ENCODE peak calls at places on chromosomes 13 and 19, in four cellular contexts. One of them, this sample, is unnamed.

GRCh38 chr19:54653181-54653809 is 9.5 kb upstream of the LILRB4 start:
- DNase-seq in NT2/D1: no peak
- DNase-seq in GM12878: no peak
- DNase-seq in K562: peak
- DNase-seq in this sample: peak

GRCh38 chr13:48586591-48587103 is 53.8 kb upstream of the RCBTB2 start:
- DNase-seq in NT2/D1: no peak
- DNase-seq in GM12878: no peak
- DNase-seq in K562: peak
- DNase-seq in this sample: no peak

GRCh38 chr13:74443623-74444022 is 309.4 kb upstream of the KLF12 start:
- DNase-seq in NT2/D1: no peak
- DNase-seq in GM12878: no peak
- DNase-seq in K562: no peak
- DNase-seq in this sample: no peak

GRCh38 chr19:54439174-54439851 is 9.7 kb upstream of the LENG8 start:
- DNase-seq in NT2/D1: no peak
- DNase-seq in GM12878: no peak
- DNase-seq in K562: peak
- DNase-seq in this sample: no peak

GRCh38 chr13:111319998-111320911 is at the start of gene TEX29:
- DNase-seq in NT2/D1: no peak
- DNase-seq in GM12878: no peak
- DNase-seq in K562: no peak
- DNase-seq in this sample: no peak

GRCh38 chr13:63625869-63626268 is 2210.2 kb upstream of the PCDH20 start:
- DNase-seq in NT2/D1: no peak
- DNase-seq in GM12878: no peak
- DNase-seq in K562: no peak
- DNase-seq in this sample: no peak

GRCh38 chr13:32443111-32443510 is 15.2 kb upstream of the N4BP2L1 start:
- DNase-seq in NT2/D1: no peak
- DNase-seq in GM12878: peak
- DNase-seq in K562: peak
- DNase-seq in this sample: peak

GRCh38 chr13:41384749-41385503 is 72.4 kb upstream of the RGCC start:
- DNase-seq in NT2/D1: no peak
- DNase-seq in GM12878: no peak
- DNase-seq in K562: no peak
- DNase-seq in this sample: no peak

GRCh38 chr13:101545521-101545920 is 93.0 kb downstream of the ITGBL1 start:
- DNase-seq in NT2/D1: no peak
- DNase-seq in GM12878: no peak
- DNase-seq in K562: no peak
- DNase-seq in this sample: no peak

GRCh38 chr19:46919324-46919723 is 58.5 kb downstream of the ARHGAP35 start:
- DNase-seq in NT2/D1: no peak
- DNase-seq in GM12878: no peak
- DNase-seq in K562: no peak
- DNase-seq in this sample: no peak

GRCh38 chr19:2807379-2808128 is 12.1 kb upstream of the ZNF554 start:
- DNase-seq in NT2/D1: no peak
- DNase-seq in GM12878: no peak
- DNase-seq in K562: no peak
- DNase-seq in this sample: no peak

GRCh38 chr13:26971990-26972888 is 199.4 kb downstream of the USP12 start:
- DNase-seq in NT2/D1: no peak
- DNase-seq in GM12878: no peak
- DNase-seq in K562: peak
- DNase-seq in this sample: peak

GRCh38 chr13:48975926-48976676 is 389 bp downstream of the FNDC3A start:
- DNase-seq in NT2/D1: no peak
- DNase-seq in GM12878: no peak
- DNase-seq in K562: peak
- DNase-seq in this sample: peak

GRCh38 chr19:35120492-35120891 is 4.9 kb downstream of the FXYD3 start:
- DNase-seq in NT2/D1: no peak
- DNase-seq in GM12878: no peak
- DNase-seq in K562: no peak
- DNase-seq in this sample: no peak
- TF ChIP-seq ZNF274 in NT2/D1: no peak
- TF ChIP-seq ZNF274 in GM12878: no peak
- TF ChIP-seq ZNF274 in K562: no peak
- TF ChIP-seq ZNF274 in this sample: no peak

DNA sequence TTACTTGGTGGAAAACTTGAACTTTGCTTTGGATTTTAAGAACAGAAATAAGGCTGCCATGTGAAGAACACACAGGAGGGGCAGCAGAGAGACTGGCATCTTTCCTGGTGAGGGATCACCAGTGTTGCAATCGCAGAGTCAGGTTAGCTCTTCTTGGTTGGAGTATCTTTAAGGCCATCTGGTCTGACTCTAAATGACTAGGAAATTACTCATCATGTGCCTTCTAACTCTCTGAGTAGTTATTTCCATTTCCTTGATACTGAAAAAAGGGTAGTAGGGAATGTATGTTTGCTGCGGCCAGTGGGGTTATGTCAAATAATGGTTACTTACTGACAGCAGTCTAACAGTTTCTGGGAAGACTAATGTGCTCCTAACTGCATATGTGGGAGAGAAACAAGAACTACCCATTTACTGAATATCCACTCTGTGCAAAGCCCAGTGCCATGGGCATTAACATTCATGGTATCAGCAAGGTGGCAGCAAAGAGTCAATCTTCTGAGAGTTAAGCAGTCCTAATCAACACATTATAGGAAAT is 122.1 kb downstream of the COG6 start:
- DNase-seq in NT2/D1: no peak
- DNase-seq in GM12878: no peak
- DNase-seq in K562: no peak
- DNase-seq in this sample: peak
- TF ChIP-seq ZNF274 in NT2/D1: no peak
- TF ChIP-seq ZNF274 in GM12878: no peak
- TF ChIP-seq ZNF274 in K562: no peak
- TF ChIP-seq ZNF274 in this sample: no peak

DNA sequence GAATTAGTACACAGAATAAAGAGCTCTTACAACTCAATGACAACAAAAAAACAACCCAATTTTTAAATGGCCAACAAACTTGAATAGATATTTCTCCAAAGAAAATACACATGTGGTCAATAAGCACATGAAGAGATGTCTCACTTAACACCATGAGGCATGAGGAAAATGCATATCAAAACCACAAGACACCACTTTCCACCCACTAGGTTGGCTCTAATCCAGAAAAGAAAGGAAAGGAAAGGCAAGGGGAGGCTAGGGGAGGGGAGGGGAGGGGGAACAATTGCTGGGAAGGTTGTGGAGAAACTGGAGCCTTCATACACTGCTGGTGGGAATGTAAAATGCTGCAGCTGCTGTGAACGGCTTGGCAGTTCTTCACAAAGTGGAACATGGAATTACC is 854.3 kb downstream of the UQCRFS1 start:
- DNase-seq in NT2/D1: no peak
- DNase-seq in GM12878: no peak
- DNase-seq in K562: no peak
- DNase-seq in this sample: no peak
- TF ChIP-seq ZNF274 in NT2/D1: no peak
- TF ChIP-seq ZNF274 in GM12878: no peak
- TF ChIP-seq ZNF274 in K562: no peak
- TF ChIP-seq ZNF274 in this sample: no peak

GRCh38 chr13:80475718-80476117 is 134.8 kb upstream of the SPRY2 start:
- DNase-seq in NT2/D1: no peak
- DNase-seq in GM12878: no peak
- DNase-seq in K562: no peak
- DNase-seq in this sample: no peak

GRCh38 chr13:80476953-80477352 is 136.0 kb upstream of the SPRY2 start:
- DNase-seq in NT2/D1: no peak
- DNase-seq in GM12878: no peak
- DNase-seq in K562: no peak
- DNase-seq in this sample: no peak

GRCh38 chr13:80473695-80474094 is 132.8 kb upstream of the SPRY2 start:
- DNase-seq in NT2/D1: no peak
- DNase-seq in GM12878: no peak
- DNase-seq in K562: no peak
- DNase-seq in this sample: no peak

GRCh38 chr13:80481589-80481988 is 140.7 kb upstream of the SPRY2 start:
- DNase-seq in NT2/D1: no peak
- DNase-seq in GM12878: no peak
- DNase-seq in K562: no peak
- DNase-seq in this sample: no peak

GRCh38 chr13:80477641-80478443 is 136.9 kb upstream of the SPRY2 start:
- DNase-seq in NT2/D1: no peak
- DNase-seq in GM12878: no peak
- DNase-seq in K562: no peak
- DNase-seq in this sample: no peak
- TF ChIP-seq ZNF274 in NT2/D1: no peak
- TF ChIP-seq ZNF274 in GM12878: no peak
- TF ChIP-seq ZNF274 in K562: no peak
- TF ChIP-seq ZNF274 in this sample: no peak

GRCh38 chr19:3868770-3869456 is at the start of gene ZFR2:
- DNase-seq in NT2/D1: peak
- DNase-seq in GM12878: no peak
- DNase-seq in K562: peak
- DNase-seq in this sample: peak
- TF ChIP-seq ZNF274 in NT2/D1: no peak
- TF ChIP-seq ZNF274 in GM12878: no peak
- TF ChIP-seq ZNF274 in K562: no peak
- TF ChIP-seq ZNF274 in this sample: no peak

DNA sequence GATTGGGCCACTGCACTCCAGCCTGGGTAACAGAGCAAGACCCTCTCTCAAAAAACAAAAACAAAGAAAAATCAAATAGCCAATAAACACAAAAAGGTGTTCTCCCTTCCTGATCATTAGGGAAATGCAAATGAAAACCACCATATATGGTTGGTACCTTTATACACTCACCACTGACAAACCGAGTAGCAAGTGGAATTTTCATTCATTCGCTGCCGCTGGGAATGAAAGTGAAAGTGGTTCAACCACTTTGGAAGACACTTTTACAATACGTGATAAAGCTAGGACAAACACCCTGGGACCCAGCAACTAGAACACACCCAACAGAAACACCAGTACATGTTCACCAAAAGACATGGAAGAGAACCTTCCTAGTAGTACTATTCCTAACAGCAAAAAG is 21.0 kb downstream of the GRIK5 start:
- DNase-seq in NT2/D1: no peak
- DNase-seq in GM12878: no peak
- DNase-seq in K562: no peak
- DNase-seq in this sample: no peak
- TF ChIP-seq ZNF274 in NT2/D1: no peak
- TF ChIP-seq ZNF274 in GM12878: no peak
- TF ChIP-seq ZNF274 in K562: no peak
- TF ChIP-seq ZNF274 in this sample: no peak

GRCh38 chr19:35114656-35115537 is 726 bp upstream of the FXYD3 start:
- DNase-seq in NT2/D1: peak
- DNase-seq in GM12878: no peak
- DNase-seq in K562: peak
- DNase-seq in this sample: peak
- TF ChIP-seq ZNF274 in NT2/D1: no peak
- TF ChIP-seq ZNF274 in GM12878: no peak
- TF ChIP-seq ZNF274 in K562: no peak
- TF ChIP-seq ZNF274 in this sample: no peak

DNA sequence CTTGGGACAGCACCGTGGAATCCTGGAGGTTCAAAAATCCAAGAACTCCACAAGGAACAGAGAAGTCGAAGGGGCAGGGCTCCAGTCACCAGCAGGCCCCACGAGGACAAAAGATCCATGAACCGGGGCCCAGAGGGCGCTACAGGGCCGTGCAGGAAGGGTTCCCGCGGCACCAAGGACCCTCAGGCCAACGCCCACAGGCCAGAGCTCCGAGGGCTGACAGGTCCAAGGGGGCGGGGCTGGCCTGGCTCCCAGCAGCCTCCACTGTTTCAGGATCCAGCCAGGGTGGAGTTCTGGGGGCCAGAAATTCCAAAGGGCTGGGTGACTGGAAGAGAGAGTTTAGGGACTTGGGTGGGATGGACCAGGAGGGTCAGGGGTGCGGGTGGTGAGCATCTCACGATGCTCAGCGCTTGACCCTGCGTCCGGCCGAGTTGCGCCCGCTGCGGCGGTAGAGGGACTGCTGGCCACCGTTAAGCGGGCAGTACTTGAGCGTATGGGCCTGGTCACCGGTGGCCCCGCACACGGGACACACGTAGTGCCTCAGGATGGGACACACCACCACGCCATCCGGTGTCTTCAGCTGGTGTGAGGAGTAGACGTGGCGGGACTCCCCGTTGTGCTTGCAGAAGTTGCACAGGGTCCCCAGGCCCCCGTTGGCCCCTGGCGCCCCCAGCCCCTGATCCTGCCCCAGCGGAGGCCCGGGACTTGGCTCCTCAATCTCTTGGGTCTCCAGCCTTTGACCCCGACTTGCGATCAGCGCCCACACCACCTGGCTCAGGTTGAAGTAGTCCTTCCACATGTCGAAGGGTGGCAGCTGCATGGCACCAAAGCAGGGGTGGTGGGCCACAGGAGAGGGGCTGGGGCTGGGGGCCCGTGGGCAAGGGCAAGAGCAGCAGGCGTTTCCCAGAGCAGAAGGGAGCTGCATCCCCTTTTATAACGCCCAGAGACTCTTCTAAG is at the start of gene NANOS2:
- DNase-seq in NT2/D1: peak
- DNase-seq in GM12878: no peak
- DNase-seq in K562: peak
- DNase-seq in this sample: peak
- TF ChIP-seq ZNF274 in NT2/D1: no peak
- TF ChIP-seq ZNF274 in GM12878: no peak
- TF ChIP-seq ZNF274 in K562: no peak
- TF ChIP-seq ZNF274 in this sample: no peak

GRCh38 chr13:76873454-76873853 is 12.8 kb downstream of the KCTD12 start:
- DNase-seq in NT2/D1: no peak
- DNase-seq in GM12878: no peak
- DNase-seq in K562: no peak
- DNase-seq in this sample: no peak
- TF ChIP-seq ZNF274 in NT2/D1: no peak
- TF ChIP-seq ZNF274 in GM12878: no peak
- TF ChIP-seq ZNF274 in K562: no peak
- TF ChIP-seq ZNF274 in this sample: no peak

GRCh38 chr13:43285891-43286602 is 262.7 kb downstream of the DNAJC15 start:
- DNase-seq in NT2/D1: no peak
- DNase-seq in GM12878: no peak
- DNase-seq in K562: no peak
- DNase-seq in this sample: no peak
- TF ChIP-seq ZNF274 in NT2/D1: no peak
- TF ChIP-seq ZNF274 in GM12878: no peak
- TF ChIP-seq ZNF274 in K562: no peak
- TF ChIP-seq ZNF274 in this sample: no peak